ENCODE peak calls at places on chromosomes 3 and 15, in six cellular contexts. P is choroid plexus epithelial cell, I is endodermal cell, A is heart right ventricle, C is Panc1, L is HFF-Myc. B is an unnamed sample.

GRCh38 chr3:112734718-112735350 is 93.9 kb upstream of the CCDC80 start:
- DNase-seq in P (peak; percentile 90), I (peak; percentile 93), A (no peak), C (peak; percentile 64), L (peak; percentile 52), B (peak; percentile 92)

GRCh38 chr3:84547207-84547606 is 411.6 kb upstream of the CADM2 start:
- DNase-seq in P (peak; percentile 10), I (no peak), A (no peak), C (no peak), L (no peak), B (no peak)

GRCh38 chr3:164208846-164209245 is 869.5 kb downstream of the SI start:
- DNase-seq in P (no peak), I (peak; percentile 48), A (no peak), C (no peak), L (no peak), B (no peak)

GRCh38 chr3:142888099-142888483 is 792 bp downstream of the PCOLCE2 start:
- DNase-seq in P (peak; percentile 48), I (no peak), A (peak; percentile 24), C (no peak), L (no peak), B (peak; percentile 5)

GRCh38 chr15:42130246-42130986 is 26.0 kb downstream of the PLA2G4F start:
- DNase-seq in P (no peak), I (no peak), A (no peak), C (no peak), L (no peak), B (no peak)

GRCh38 chr15:64050281-64051092 is 4.2 kb upstream of the DAPK2 start:
- DNase-seq in P (no peak), I (no peak), A (no peak), C (no peak), L (no peak), B (no peak)

GRCh38 chr15:87777054-87777498 is 479.5 kb downstream of the NTRK3 start:
- DNase-seq in P (peak; percentile 84), I (no peak), A (no peak), C (no peak), L (peak; percentile 6), B (peak; percentile 19)

GRCh38 chr15:81338422-81339007 is 14.6 kb upstream of the STARD5 start:
- DNase-seq in P (peak; percentile 95), I (no peak), A (no peak), C (no peak), L (peak; percentile 16), B (peak; percentile 97)

GRCh38 chr3:148794357-148794756 is 33.3 kb upstream of the CPB1 start:
- DNase-seq in P (peak; percentile 76), I (no peak), A (no peak), C (no peak), L (no peak), B (no peak)

GRCh38 chr15:84946772-84947489 is 34.7 kb upstream of the PDE8A start:
- DNase-seq in P (no peak), I (no peak), A (peak; percentile 52), C (no peak), L (no peak), B (no peak)

GRCh38 chr3:30688776-30689175 is 82.4 kb downstream of the TGFBR2 start:
- DNase-seq in P (no peak), I (no peak), A (no peak), C (no peak), L (peak; percentile 80), B (peak; percentile 37)

GRCh38 chr3:44883213-44883955 is 9.0 kb downstream of the TGM4 start:
- DNase-seq in P (peak; percentile 29), I (peak; percentile 38), A (no peak), C (no peak), L (no peak), B (no peak)

GRCh38 chr3:7630925-7631324 is 770.0 kb downstream of the GRM7 start:
- DNase-seq in P (peak; percentile 55), I (no peak), A (peak; percentile 28), C (no peak), L (no peak), B (peak; percentile 17)

GRCh38 chr3:175940243-175940642 is 1081.1 kb downstream of the NAALADL2 start:
- DNase-seq in P (peak; percentile 46), I (no peak), A (no peak), C (no peak), L (no peak), B (no peak)

GRCh38 chr3:44099566-44100297 is 142.0 kb upstream of the TOPAZ1 start:
- DNase-seq in P (no peak), I (no peak), A (no peak), C (no peak), L (no peak), B (no peak)

GRCh38 chr3:109731639-109732473 is 394.5 kb upstream of the DPPA4 start:
- DNase-seq in P (peak; percentile 87), I (peak; percentile 78), A (no peak), C (peak; percentile 35), L (peak; percentile 29), B (peak; percentile 66)

GRCh38 chr3:149016669-149017541 is 25.6 kb downstream of the GYG1 start:
- DNase-seq in P (peak; percentile 96), I (no peak), A (no peak), C (peak; percentile 13), L (peak; percentile 48), B (peak; percentile 88)

GRCh38 chr3:124837730-124838186 is 49.4 kb downstream of the ITGB5 start:
- DNase-seq in P (peak; percentile 58), I (peak; percentile 47), A (peak; percentile 67), C (peak; percentile 81), L (no peak), B (peak; percentile 99)

GRCh38 chr15:69735126-69735525 is 282.5 kb downstream of the RPLP1 start:
- DNase-seq in P (peak; percentile 79), I (no peak), A (no peak), C (no peak), L (no peak), B (peak; percentile 41)

GRCh38 chr3:184524981-184525336 is 36.6 kb upstream of the EPHB3 start:
- DNase-seq in P (no peak), I (no peak), A (no peak), C (no peak), L (no peak), B (no peak)

GRCh38 chr3:42749753-42750231 is 23.3 kb downstream of the CCDC13 start:
- DNase-seq in P (peak; percentile 43), I (peak; percentile 85), A (no peak), C (no peak), L (no peak), B (peak; percentile 12)

GRCh38 chr3:49012441-49013017 is 5.3 kb downstream of the WDR6 start:
- DNase-seq in P (no peak), I (peak; percentile 45), A (no peak), C (no peak), L (no peak), B (no peak)

GRCh38 chr3:49013738-49014660 is 4.4 kb downstream of the DALRD3 start:
- DNase-seq in P (peak; percentile 60), I (peak; percentile 95), A (no peak), C (no peak), L (no peak), B (peak; percentile 33)

GRCh38 chr3:49015765-49016164 is 2.6 kb downstream of the DALRD3 start:
- DNase-seq in P (no peak), I (peak; percentile 28), A (no peak), C (no peak), L (no peak), B (no peak)

GRCh38 chr3:49015072-49015471 is 3.3 kb downstream of the DALRD3 start:
- DNase-seq in P (no peak), I (peak; percentile 39), A (no peak), C (no peak), L (no peak), B (no peak)

DNA sequence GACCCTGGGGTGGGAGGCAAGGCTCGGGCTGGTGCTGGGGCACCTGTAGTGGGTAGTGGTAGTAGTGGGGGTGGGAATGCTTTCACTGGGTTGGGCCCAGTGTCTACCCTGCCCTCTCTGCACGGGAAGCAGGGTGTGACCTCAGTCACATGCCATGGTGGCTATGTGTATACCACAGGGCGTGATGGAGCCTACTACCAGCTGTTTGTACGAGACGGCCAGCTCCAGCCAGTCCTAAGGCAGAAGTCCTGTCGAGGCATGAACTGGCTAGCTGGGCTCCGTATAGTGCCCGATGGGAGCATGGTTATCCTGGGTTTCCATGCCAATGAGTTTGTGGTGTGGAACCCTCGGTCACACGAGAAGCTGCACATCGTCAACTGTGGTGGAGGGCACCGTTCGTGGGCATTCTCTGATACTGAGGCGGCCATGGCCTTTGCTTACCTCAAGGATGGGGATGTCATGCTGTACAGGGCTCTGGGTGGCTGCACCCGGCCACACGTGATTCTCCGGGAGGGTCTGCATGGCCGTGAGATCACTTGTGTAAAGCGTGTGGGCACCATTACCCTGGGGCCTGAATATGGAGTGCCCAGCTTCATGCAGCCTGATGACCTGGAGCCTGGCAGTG is 5.2 kb downstream of the DALRD3 start:
- DNase-seq in P (no peak), I (peak; percentile 48), A (no peak), C (no peak), L (no peak), B (no peak)
- TF ChIP-seq CTCF in P (no peak), I (no peak), A (no peak), C (no peak), L (no peak), B (no peak)

GRCh38 chr3:186239321-186239720 is 122.7 kb downstream of the DGKG start:
- DNase-seq in P (no peak), I (peak; percentile 71), A (no peak), C (no peak), L (no peak), B (peak; percentile 19)

GRCh38 chr3:186237915-186238314 is 124.1 kb downstream of the DGKG start:
- DNase-seq in P (no peak), I (no peak), A (no peak), C (no peak), L (no peak), B (no peak)

GRCh38 chr3:186236357-186237020 is 125.5 kb downstream of the DGKG start:
- DNase-seq in P (peak; percentile 72), I (no peak), A (no peak), C (no peak), L (no peak), B (no peak)

GRCh38 chr3:186235554-186235953 is 126.5 kb downstream of the DGKG start:
- DNase-seq in P (no peak), I (no peak), A (no peak), C (no peak), L (no peak), B (no peak)
- H3K4me3 ChIP-seq in P (no peak overlapping the region), I (no peak overlapping the region), A (no peak overlapping the region), C (no peak overlapping the region), L (no peak overlapping the region), B (no peak overlapping the region)

GRCh38 chr3:178443634-178444033 is 92.6 kb upstream of the KCNMB2 start:
- DNase-seq in P (peak; percentile 44), I (no peak), A (no peak), C (no peak), L (no peak), B (peak; percentile 28)
- TF ChIP-seq CTCF in P (peak; percentile 12), I (no peak), A (peak; percentile 39), C (peak; percentile 16), L (no peak), B (peak; percentile 33)

DNA sequence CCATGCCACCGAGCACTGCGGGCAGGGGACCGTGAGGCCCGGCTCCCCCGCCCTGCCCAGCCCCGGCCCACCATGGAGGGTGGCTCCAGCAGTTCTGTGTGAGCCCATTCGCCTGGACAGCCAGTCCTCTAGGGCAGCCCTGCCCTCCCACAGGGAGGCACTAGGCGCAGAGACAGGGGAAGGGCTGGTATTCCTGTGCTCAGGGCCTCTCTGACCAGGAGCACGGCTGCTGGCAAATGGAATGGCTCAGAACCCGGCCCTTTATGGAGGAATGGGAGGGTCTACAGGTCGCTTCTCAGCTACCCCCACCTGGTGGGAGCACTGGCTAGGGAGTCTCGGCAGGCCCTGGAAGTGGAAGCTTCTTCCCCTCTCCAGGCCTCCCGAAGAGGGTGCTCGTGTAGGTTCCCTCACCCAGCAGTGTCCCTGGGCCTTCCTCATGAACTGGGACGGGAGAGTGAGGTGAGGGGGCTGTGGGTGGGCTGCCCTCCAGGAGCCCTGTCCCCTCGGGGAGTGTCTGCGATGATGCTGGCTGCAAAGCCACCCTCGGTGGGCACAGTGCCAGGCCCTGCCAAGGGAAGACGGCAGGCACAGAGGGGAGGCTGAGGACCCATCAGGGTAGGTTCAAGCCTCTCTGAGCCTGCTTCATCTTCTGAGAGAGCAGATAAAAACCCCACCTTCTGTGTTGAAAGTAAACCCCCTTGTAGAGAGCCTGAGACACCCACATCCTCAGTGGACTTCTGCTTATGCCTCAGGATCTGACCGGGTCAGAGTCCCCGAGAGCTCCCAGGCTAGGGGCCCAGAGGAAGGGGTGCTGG is 1.5 kb downstream of the MELTF start:
- DNase-seq in P (no peak), I (peak; percentile 52), A (no peak), C (no peak), L (no peak), B (no peak)
- H3K4me3 ChIP-seq in P (peak overlapping the region; percentile 50), I (no peak overlapping the region), A (peak overlapping the region; percentile 54), C (no peak overlapping the region), L (no peak overlapping the region), B (peak overlapping the region; percentile 58)

B was measured in fibroblast of villous mesenchyme.